ENCODE peak calls at places on chromosomes 11 and 22, in five cellular contexts. C, Q, S, J and B are unnamed samples.
A peak's percentile ranks its signal among the peaks of the same experiment; 100 is the strongest.

GRCh38 chr11:85167038-85167437 is 460.1 kb downstream of the DLG2 start:
- DNase-seq in C (no peak), Q (no peak), S (no peak), J (no peak), B (no peak)

GRCh38 chr22:20606041-20606783 is 98.8 kb downstream of the MED15 start:
- DNase-seq in C (no peak), Q (peak; percentile 77), S (no peak), J (peak; percentile 55), B (no peak)

GRCh38 chr11:70471254-70471653 is 72.9 kb downstream of the CTTN start:
- DNase-seq in C (no peak), Q (peak; percentile 50), S (no peak), J (no peak), B (no peak)

GRCh38 chr22:37278261-37278660 is 4.0 kb upstream of the CYTH4 start:
- DNase-seq in C (no peak), Q (no peak), S (no peak), J (no peak), B (no peak)

GRCh38 chr11:47372422-47372821 is 5.9 kb downstream of the SPI1 start:
- DNase-seq in C (no peak), Q (no peak), S (no peak), J (no peak), B (no peak)

GRCh38 chr11:76990628-76991027 is 43.6 kb upstream of the B3GNT6 start:
- DNase-seq in C (no peak), Q (no peak), S (no peak), J (no peak), B (no peak)

GRCh38 chr22:48744283-48744641 is 1083.4 kb downstream of the BRD1 start:
- DNase-seq in C (no peak), Q (no peak), S (peak; percentile 43), J (no peak), B (no peak)

GRCh38 chr22:50542416-50542927 is 3.2 kb upstream of the KLHDC7B start:
- DNase-seq in C (no peak), Q (no peak), S (no peak), J (no peak), B (no peak)

GRCh38 chr11:64865286-64866172 is 12.9 kb downstream of the EHD1 start:
- DNase-seq in C (no peak), Q (peak; percentile 30), S (no peak), J (peak; percentile 88), B (peak; percentile 71)

GRCh38 chr11:113329725-113330124 is 15.3 kb downstream of the TTC12 start:
- DNase-seq in C (no peak), Q (no peak), S (no peak), J (no peak), B (no peak)
- H3K4me3 ChIP-seq in C (no peak overlapping the region), Q (no peak overlapping the region), S (no peak overlapping the region), J (no peak overlapping the region), B (no peak overlapping the region)

GRCh38 chr22:41952713-41953112 is 763 bp downstream of the SMIM45 start:
- DNase-seq in C (no peak), Q (no peak), S (no peak), J (no peak), B (no peak)
- TF ChIP-seq CTCF in C (no peak), Q (no peak), S (no peak), J (no peak), B (no peak)

GRCh38 chr11:115760921-115761320 is 256.7 kb upstream of the CADM1 start:
- DNase-seq in C (no peak), Q (no peak), S (no peak), J (no peak), B (no peak)

GRCh38 chr11:115759622-115760527 is 255.7 kb upstream of the CADM1 start:
- DNase-seq in C (no peak), Q (peak; percentile 16), S (no peak), J (peak; percentile 10), B (no peak)

GRCh38 chr11:115761348-115761747 is 257.1 kb upstream of the CADM1 start:
- DNase-seq in C (no peak), Q (no peak), S (no peak), J (no peak), B (no peak)

GRCh38 chr11:115761817-115762216 is 257.6 kb upstream of the CADM1 start:
- DNase-seq in C (no peak), Q (no peak), S (no peak), J (no peak), B (no peak)

DNA sequence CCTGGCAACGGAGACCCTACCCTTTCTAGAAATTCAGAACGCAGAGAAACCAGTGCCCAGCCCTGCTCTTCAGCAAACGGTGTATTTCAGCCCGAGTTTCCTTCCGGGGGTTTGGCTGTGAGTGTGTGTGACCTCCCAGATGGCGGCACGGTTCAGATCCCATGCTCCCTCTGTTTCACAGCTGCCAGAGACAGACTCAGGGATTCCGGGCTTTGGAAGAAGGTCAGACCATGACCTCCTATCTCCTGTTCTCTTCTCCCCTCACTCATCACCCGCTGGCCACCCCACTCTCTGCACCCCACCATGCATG is 256.3 kb upstream of the CADM1 start:
- DNase-seq in C (no peak), Q (no peak), S (no peak), J (peak; percentile 2), B (no peak)
- H3K4me3 ChIP-seq in C (no peak overlapping the region), Q (peak overlapping the region; percentile 46), S (peak overlapping the region; percentile 90), J (peak overlapping the region; percentile 40), B (peak overlapping the region; percentile 49)

GRCh38 chr11:17735823-17736772 is 1.5 kb downstream of the KCNC1 start:
- DNase-seq in C (no peak), Q (no peak), S (no peak), J (no peak), B (no peak)
- TF ChIP-seq CTCF in C (peak; percentile 41), Q (peak; percentile 27), S (no peak), J (peak; percentile 32), B (no peak)

DNA sequence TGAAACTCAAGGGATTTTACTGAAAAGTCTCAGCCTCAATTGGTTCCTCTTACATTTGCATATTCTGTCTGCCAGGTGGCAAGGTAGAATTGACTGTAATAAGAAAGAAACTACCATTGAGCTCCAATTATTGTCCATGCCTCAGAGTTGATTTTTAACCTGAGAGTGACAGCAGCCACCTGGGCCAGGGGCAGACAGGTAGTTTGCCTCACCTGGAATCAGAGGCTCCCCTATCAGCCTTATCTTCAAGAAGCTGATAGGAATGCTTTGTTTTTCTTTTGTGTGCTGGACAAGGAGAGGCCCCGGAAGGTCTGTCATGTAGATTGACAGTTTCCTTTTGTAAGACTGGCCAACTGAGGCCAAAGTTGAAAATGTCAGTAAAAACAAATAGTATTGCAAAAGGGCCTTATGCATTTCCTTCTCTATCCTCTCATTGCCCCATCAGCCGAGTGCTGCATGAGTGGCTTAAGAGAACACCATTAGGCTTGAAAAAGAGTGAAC is 34.1 kb downstream of the CD44 start:
- DNase-seq in C (no peak), Q (peak; percentile 85), S (no peak), J (no peak), B (no peak)
- H3K4me3 ChIP-seq in C (no peak overlapping the region), Q (no peak overlapping the region), S (no peak overlapping the region), J (no peak overlapping the region), B (no peak overlapping the region)

GRCh38 chr11:14185461-14185860 is 173.5 kb downstream of the RRAS2 start:
- DNase-seq in C (no peak), Q (no peak), S (no peak), J (no peak), B (no peak)

GRCh38 chr11:14186376-14186775 is 172.6 kb downstream of the RRAS2 start:
- DNase-seq in C (no peak), Q (no peak), S (no peak), J (no peak), B (no peak)

GRCh38 chr11:14189874-14190273 is 169.1 kb downstream of the RRAS2 start:
- DNase-seq in C (no peak), Q (peak; percentile 51), S (peak; percentile 79), J (no peak), B (no peak)

GRCh38 chr11:14193644-14194043 is 165.3 kb downstream of the RRAS2 start:
- DNase-seq in C (no peak), Q (no peak), S (no peak), J (no peak), B (no peak)

DNA sequence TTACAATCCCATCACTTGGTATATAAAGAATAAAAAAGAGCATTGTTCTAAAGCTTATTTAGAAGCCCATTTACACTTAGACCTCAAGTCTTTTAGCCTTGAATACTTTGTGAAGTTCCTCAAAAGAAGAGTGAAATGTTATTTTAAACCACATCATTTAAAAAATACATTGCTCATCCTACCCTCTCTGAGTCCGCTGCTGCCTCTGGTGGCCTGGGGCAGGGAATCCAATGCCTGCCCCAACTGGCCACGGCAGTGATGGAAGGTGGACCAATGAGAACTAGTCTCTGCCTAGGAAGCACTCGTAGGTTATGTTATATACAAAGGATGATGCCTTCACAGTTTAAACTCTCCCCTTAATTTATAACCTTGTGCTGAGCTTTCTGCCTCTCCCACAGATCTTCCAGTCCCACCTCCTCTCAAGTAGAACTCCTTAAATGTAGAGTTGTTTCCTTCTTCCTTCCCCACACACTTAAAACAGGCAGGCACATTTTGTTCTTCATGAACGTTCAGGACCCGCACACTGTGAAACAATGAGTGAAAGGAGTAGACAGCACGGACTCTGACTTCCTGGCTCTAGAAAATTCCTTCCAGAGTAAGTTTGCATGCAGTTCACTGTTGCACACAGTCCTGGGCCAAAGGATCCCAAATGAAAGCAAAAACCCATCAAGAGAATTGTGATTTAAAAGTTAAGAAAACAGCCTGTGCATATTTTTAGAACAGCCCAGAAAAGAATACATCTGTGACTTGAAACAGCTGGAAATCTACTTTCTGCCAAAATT is 167.8 kb downstream of the RRAS2 start:
- DNase-seq in C (no peak), Q (peak; percentile 14), S (no peak), J (no peak), B (no peak)
- TF ChIP-seq CTCF in C (no peak), Q (no peak), S (no peak), J (no peak), B (no peak)

GRCh38 chr11:73647459-73648100 is 1.2 kb downstream of the PLEKHB1 start:
- DNase-seq in C (peak; percentile 33), Q (peak; percentile 91), S (peak; percentile 93), J (peak; percentile 82), B (peak; percentile 30)

GRCh38 chr11:73649206-73649605 is 2.8 kb downstream of the PLEKHB1 start:
- DNase-seq in C (no peak), Q (no peak), S (no peak), J (no peak), B (no peak)

GRCh38 chr11:73645972-73646631 is at the start of gene PLEKHB1:
- DNase-seq in C (no peak), Q (peak; percentile 64), S (no peak), J (no peak), B (no peak)

GRCh38 chr11:73648629-73649046 is 2.3 kb downstream of the PLEKHB1 start:
- DNase-seq in C (no peak), Q (no peak), S (no peak), J (no peak), B (no peak)

DNA sequence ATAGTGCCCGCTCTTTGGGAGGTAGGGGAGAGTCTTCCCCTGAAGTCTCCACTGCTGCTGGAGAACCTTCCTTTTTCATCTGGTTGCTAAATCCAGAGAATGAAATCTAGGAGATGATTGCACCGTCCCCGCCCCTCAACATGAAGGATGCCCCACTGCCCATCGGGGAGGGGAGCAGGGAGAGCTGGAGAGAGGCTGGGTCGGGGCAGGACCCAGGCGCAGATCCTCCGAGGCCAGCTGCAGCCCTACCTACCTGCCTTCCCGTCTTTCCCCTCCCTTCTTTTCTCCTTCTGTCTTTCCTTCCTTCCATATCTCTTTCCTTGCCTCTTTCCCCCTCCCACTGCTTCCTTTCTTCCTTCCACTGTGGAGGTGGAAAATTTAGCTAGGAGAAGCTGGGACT is 811 bp upstream of the PLEKHB1 start:
- DNase-seq in C (no peak), Q (peak; percentile 29), S (no peak), J (no peak), B (no peak)
- H3K4me3 ChIP-seq in C (no peak overlapping the region), Q (no peak overlapping the region), S (no peak overlapping the region), J (no peak overlapping the region), B (no peak overlapping the region)